ENCODE peak calls at places on chromosomes 12 and 14, in ten cellular contexts. B, V, P, Z, Y, X, M, K, Q and L are unnamed samples.

GRCh38 chr12:71639341-71639760 is 24.3 kb downstream of the ZFC3H1 start:
- DNase-seq in Y (no peak), B (peak), P (no peak), Q (no peak), V (peak), M (no peak), X (peak), K (no peak), Z (no peak), L (peak)

GRCh38 chr12:50282581-50283229 is 615 bp downstream of the LIMA1 start:
- DNase-seq in X (peak), K (peak), Q (no peak), B (no peak), M (peak), V (no peak), P (peak), Z (peak), Y (no peak), L (no peak)

GRCh38 chr14:89926709-89927108 is 27.8 kb downstream of the EFCAB11 start:
- DNase-seq in Z (peak), P (no peak), X (no peak), V (no peak), M (peak), K (peak), B (no peak), Y (no peak), Q (no peak), L (no peak)

GRCh38 chr12:131312793-131313545 is 359.3 kb downstream of the ADGRD1 start:
- DNase-seq in X (no peak), Q (no peak), K (no peak), B (no peak), Y (no peak), Z (no peak), V (no peak), M (no peak), P (no peak), L (peak)

GRCh38 chr12:116053479-116054195 is 223.9 kb downstream of the MED13L start:
- DNase-seq in X (peak), Y (no peak), Z (peak), Q (peak), M (peak), P (peak), K (peak), V (no peak), B (no peak), L (no peak)

GRCh38 chr14:46008348-46008747 is 643.2 kb downstream of the RPL10L start:
- DNase-seq in X (no peak), Z (no peak), P (no peak), Q (no peak), M (no peak), K (no peak), V (no peak), Y (no peak), B (no peak), L (no peak)

GRCh38 chr12:57815177-57816000 is 3.1 kb downstream of the AVIL start:
- DNase-seq in X (peak), Q (no peak), M (no peak), B (peak), K (no peak), Z (peak), P (no peak), Y (no peak), V (peak), L (peak)

GRCh38 chr14:75513911-75514672 is 8.2 kb upstream of the BATF start:
- DNase-seq in Y (peak), Z (no peak), M (no peak), P (no peak), Q (no peak), B (no peak), X (no peak), V (no peak), K (no peak), L (peak)

GRCh38 chr12:45596366-45596765 is 133.1 kb upstream of the ARID2 start:
- DNase-seq in B (no peak), Z (no peak), Q (no peak), Y (no peak), P (no peak), V (no peak), X (no peak), M (no peak), K (no peak), L (no peak)

GRCh38 chr14:99324291-99324690 is 52.3 kb upstream of the BCL11B start:
- DNase-seq in B (no peak), Q (no peak), Y (no peak), K (no peak), Z (no peak), V (no peak), M (no peak), P (no peak), X (no peak), L (no peak)

GRCh38 chr12:40730281-40730680 is 38.0 kb downstream of the CNTN1 start:
- DNase-seq in V (no peak), X (no peak), Z (no peak), Q (no peak), K (no peak), P (no peak), B (no peak), M (no peak), Y (no peak), L (no peak)

GRCh38 chr12:108620236-108620879 is 13.3 kb downstream of the SELPLG start:
- DNase-seq in M (peak), X (no peak), Z (peak), P (no peak), V (no peak), B (no peak), Q (no peak), K (no peak), Y (no peak), L (no peak)

GRCh38 chr14:54435500-54435981 is 5.6 kb downstream of the CNIH1 start:
- DNase-seq in P (no peak), K (peak), Y (peak), V (no peak), B (no peak), Z (peak), X (no peak), Q (no peak), M (peak), L (no peak)

GRCh38 chr12:89671469-89671868 is 37.2 kb downstream of the ATP2B1 start:
- DNase-seq in Y (no peak), K (no peak), Q (no peak), B (no peak), X (peak), M (peak), P (no peak), Z (peak), V (peak), L (no peak)

GRCh38 chr14:60648169-60648933 is 926 bp downstream of the SIX1 start:
- DNase-seq in B (peak), X (peak), V (peak), P (no peak), Y (no peak), Z (peak), Q (no peak), M (peak), K (peak), L (peak)

GRCh38 chr14:104555621-104556255 is 23.8 kb upstream of the C14orf180 start:
- DNase-seq in Q (no peak), Y (no peak), V (no peak), X (no peak), P (no peak), M (no peak), B (peak), Z (no peak), K (no peak), L (no peak)

GRCh38 chr14:92362781-92363235 is 39.8 kb downstream of the SLC24A4 start:
- DNase-seq in Z (peak), B (no peak), K (no peak), P (peak), Y (no peak), X (peak), Q (peak), M (no peak), V (no peak), L (no peak)

GRCh38 chr12:102314821-102315220 is 117.2 kb upstream of the PMCH start:
- DNase-seq in K (no peak), P (no peak), V (no peak), Z (no peak), B (no peak), Y (no peak), X (no peak), M (peak), Q (no peak), L (no peak)

GRCh38 chr12:11716794-11717532 is 67.5 kb downstream of the ETV6 start:
- DNase-seq in Y (no peak), K (peak), M (no peak), Q (no peak), V (no peak), B (no peak), Z (peak), P (no peak), X (peak), L (no peak)

GRCh38 chr12:49369723-49370145 is 2.5 kb downstream of the SPATS2 start:
- DNase-seq in Y (peak), V (peak), P (no peak), B (peak), X (peak), Q (peak), M (peak), Z (peak), K (peak), L (peak)

GRCh38 chr12:75208851-75209781 is 523 bp downstream of the KCNC2 start:
- DNase-seq in M (peak), Z (peak), Q (no peak), V (peak), B (peak), Y (peak), K (peak), P (no peak), X (peak), L (peak)

GRCh38 chr12:109871678-109872314 is 8.5 kb downstream of the GLTP start:
- DNase-seq in Y (no peak), P (no peak), Q (no peak), B (no peak), V (no peak), Z (peak), M (peak), X (no peak), K (no peak), L (peak)

GRCh38 chr12:29041621-29042020 is 107.5 kb upstream of the FAR2 start:
- DNase-seq in K (no peak), Y (no peak), M (peak), Z (peak), P (no peak), V (no peak), Q (no peak), X (peak), B (no peak), L (no peak)

GRCh38 chr12:8065991-8066594 is at the start of gene C3AR1:
- DNase-seq in Q (no peak), K (peak), Y (peak), B (no peak), M (peak), X (peak), P (no peak), Z (peak), V (no peak), L (no peak)

GRCh38 chr12:62922539-62922938 is 12.4 kb downstream of the PPM1H start:
- DNase-seq in P (no peak), V (no peak), Y (no peak), B (no peak), K (no peak), Q (no peak), Z (peak), X (no peak), M (peak), L (no peak)

GRCh38 chr12:18439541-18439940 is 178.2 kb downstream of the PIK3C2G start:
- DNase-seq in X (no peak), Q (no peak), M (peak), Z (peak), V (no peak), Y (no peak), K (no peak), B (no peak), P (no peak), L (no peak)

GRCh38 chr14:85556263-85556662 is 26.3 kb downstream of the FLRT2 start:
- DNase-seq in V (no peak), X (no peak), M (no peak), B (no peak), P (no peak), Q (no peak), K (no peak), Z (no peak), Y (no peak), L (no peak)

GRCh38 chr12:113424915-113425823 is 3.0 kb downstream of the SDSL start:
- DNase-seq in X (peak), P (peak), K (peak), Q (no peak), Z (peak), Y (peak), B (peak), M (peak), V (peak), L (peak)

GRCh38 chr14:104678901-104679705 is 10.3 kb upstream of the INF2 start:
- DNase-seq in M (no peak), V (no peak), Z (no peak), B (no peak), Q (peak), K (no peak), Y (no peak), X (no peak), P (no peak), L (no peak)

GRCh38 chr12:109743076-109743910 is 29.7 kb downstream of the FAM222A start:
- DNase-seq in M (no peak), Z (no peak), Q (no peak), K (no peak), B (peak), V (no peak), Y (no peak), P (no peak), X (no peak), L (no peak)

GRCh38 chr12:91023326-91024004 is 18.7 kb upstream of the EPYC start:
- DNase-seq in M (peak), Z (peak), Q (no peak), V (no peak), B (no peak), X (no peak), K (no peak), P (no peak), Y (no peak), L (no peak)

GRCh38 chr14:72686101-72686500 is 207.8 kb downstream of the DPF3 start:
- DNase-seq in Q (no peak), Z (no peak), V (no peak), B (no peak), P (no peak), K (no peak), X (no peak), Y (no peak), M (no peak), L (no peak)

GRCh38 chr12:131222271-131223139 is 268.8 kb downstream of the ADGRD1 start:
- DNase-seq in M (no peak), Z (no peak), X (no peak), P (no peak), V (peak), Y (no peak), K (no peak), B (peak), Q (no peak), L (no peak)

GRCh38 chr14:44962573-44963528 is 861 bp downstream of the TOGARAM1 start:
- DNase-seq in Z (peak), B (no peak), Q (peak), Y (no peak), M (peak), K (peak), P (peak), V (peak), X (peak), L (no peak)

GRCh38 chr12:46722737-46723136 is 103.1 kb downstream of the SLC38A4 start:
- DNase-seq in M (peak), Q (no peak), B (no peak), P (no peak), K (peak), X (no peak), V (no peak), Z (peak), Y (no peak), L (no peak)

GRCh38 chr14:51726166-51726899 is 74.6 kb downstream of the FRMD6 start:
- DNase-seq in Y (no peak), X (no peak), B (no peak), P (no peak), V (no peak), Z (peak), M (peak), K (peak), Q (no peak), L (no peak)

GRCh38 chr12:24698972-24699371 is 249.9 kb downstream of the BCAT1 start:
- DNase-seq in K (no peak), V (no peak), Q (no peak), Z (no peak), M (no peak), P (no peak), X (no peak), Y (no peak), B (no peak), L (no peak)

GRCh38 chr12:124940143-124940392 is 25.6 kb upstream of the UBC start:
- DNase-seq in Z (no peak), Y (no peak), K (no peak), M (no peak), V (no peak), B (no peak), X (no peak), P (no peak), Q (no peak), L (peak)

GRCh38 chr12:125105600-125105999 is 40.4 kb downstream of the AACS start:
- DNase-seq in P (no peak), V (no peak), B (peak), Z (no peak), X (no peak), Y (no peak), Q (no peak), M (no peak), K (no peak), L (no peak)

GRCh38 chr12:12070674-12071661 is at the start of gene BCL2L14:
- DNase-seq in P (no peak), M (no peak), Q (no peak), Z (no peak), V (no peak), B (no peak), K (no peak), X (no peak), Y (peak), L (no peak)